ENCODE peak calls at places on chromosomes 11 and 22, in six cellular contexts. A, V, F, E, C and H are unnamed samples.

GRCh38 chr22:17109113-17109865 is 11.9 kb downstream of the TMEM121B start:
- DNase-seq in C (no peak), E (no peak), V (no peak), F (no peak), A (no peak), H (no peak)

GRCh38 chr11:40445391-40445790 is 1014.1 kb downstream of the LRRC4C start:
- DNase-seq in V (no peak), F (no peak), A (no peak), E (no peak), C (peak), H (no peak)

GRCh38 chr22:27347951-27348350 is 453.6 kb downstream of the MN1 start:
- DNase-seq in E (no peak), F (no peak), V (no peak), C (no peak), A (no peak), H (peak)

GRCh38 chr11:117786099-117786870 is 10.7 kb downstream of the DSCAML1 start:
- DNase-seq in F (no peak), V (no peak), A (no peak), E (no peak), C (no peak), H (no peak)

GRCh38 chr11:1338201-1339065 is 29.0 kb upstream of the TOLLIP start:
- DNase-seq in F (no peak), V (no peak), C (no peak), A (no peak), E (no peak), H (no peak)

GRCh38 chr22:19871023-19871844 is 16.6 kb upstream of the GNB1L start:
- DNase-seq in C (no peak), F (no peak), E (no peak), V (peak), A (no peak), H (no peak)

GRCh38 chr22:25404923-25405853 is 159.3 kb upstream of the GRK3 start:
- DNase-seq in C (peak), E (no peak), V (peak), A (peak), F (peak), H (peak)

GRCh38 chr11:21710791-21711190 is 482.1 kb upstream of the ANO5 start:
- DNase-seq in F (no peak), V (no peak), E (no peak), A (no peak), C (no peak), H (no peak)

GRCh38 chr22:36253523-36254490 is 874 bp downstream of the APOL1 start:
- DNase-seq in E (no peak), V (peak), A (no peak), F (no peak), C (no peak), H (no peak)

GRCh38 chr22:26561756-26562417 is 28.0 kb downstream of the TPST2 start:
- DNase-seq in C (no peak), E (no peak), V (no peak), F (no peak), A (no peak), H (no peak)

GRCh38 chr11:12777208-12777874 is 103.1 kb downstream of the TEAD1 start:
- DNase-seq in F (no peak), A (no peak), V (no peak), E (peak), C (peak), H (no peak)